ENCODE peak calls at places on chromosomes 12 and 14, in four cellular contexts. H, Q, J and K are unnamed samples.

GRCh38 chr14:65237023-65237814 is 134.9 kb upstream of the MAX start:
- DNase-seq in Q (no peak), J (no peak), H (no peak), K (no peak)

GRCh38 chr14:77139540-77140342 is 1.9 kb downstream of the ZDHHC22 start:
- DNase-seq in J (no peak), H (peak), Q (peak), K (peak)

GRCh38 chr14:69945905-69946304 is 66.7 kb downstream of the SMOC1 start:
- DNase-seq in J (peak), Q (no peak), H (peak), K (no peak)

GRCh38 chr14:85252011-85252410 is 277.9 kb upstream of the FLRT2 start:
- DNase-seq in H (no peak), Q (no peak), J (no peak), K (no peak)

GRCh38 chr14:43872222-43872621 is 634.9 kb downstream of the FSCB start:
- DNase-seq in Q (no peak), J (no peak), H (no peak), K (no peak)

GRCh38 chr12:68785358-68785757 is 22.6 kb upstream of the MDM2 start:
- DNase-seq in J (no peak), H (no peak), Q (no peak), K (no peak)

GRCh38 chr12:40376533-40377267 is 151.9 kb downstream of the LRRK2 start:
- DNase-seq in H (no peak), J (no peak), Q (no peak), K (no peak)

GRCh38 chr12:14982986-14983385 is 10.1 kb downstream of the PDE6H start:
- DNase-seq in H (no peak), J (no peak), Q (no peak), K (no peak)

GRCh38 chr12:122523280-122523679 is 3.5 kb downstream of the RSRC2 start:
- DNase-seq in H (no peak), Q (no peak), J (no peak), K (no peak)

GRCh38 chr12:113262710-113263109 is 41.4 kb downstream of the TPCN1 start:
- DNase-seq in J (no peak), Q (no peak), H (no peak), K (no peak)